ENCODE peak calls at places on chromosome 21, in four cellular contexts. A is HCT116, N is HepG2, U is K562. O is an unnamed sample.

GRCh38 chr21:41781047-41781405 is 14.2 kb upstream of the RIPK4 start:
- DNase-seq in N (no peak), A (no peak), U (no peak), O (no peak)

GRCh38 chr21:42336065-42336464 is 14.7 kb downstream of the TFF2 start:
- DNase-seq in N (peak), A (no peak), U (no peak), O (no peak)

GRCh38 chr21:42435401-42435800 is 31.7 kb downstream of the UBASH3A start:
- DNase-seq in N (no peak), A (no peak), U (no peak), O (no peak)

GRCh38 chr21:26800455-26801454 is 44.5 kb downstream of the ADAMTS1 start:
- DNase-seq in N (no peak), U (no peak), A (no peak), O (no peak)

GRCh38 chr21:35525443-35525842 is 476.3 kb upstream of the RUNX1 start:
- DNase-seq in U (no peak), A (peak), N (no peak), O (no peak)

GRCh38 chr21:31334648-31335121 is 9.4 kb downstream of the TIAM1 start:
- DNase-seq in N (no peak), U (no peak), A (no peak), O (no peak)

GRCh38 chr21:41868062-41868710 is 11.0 kb downstream of the PRDM15 start:
- DNase-seq in N (no peak), U (no peak), A (no peak), O (peak)

GRCh38 chr21:35063428-35064172 is 14.5 kb upstream of the RUNX1 start:
- DNase-seq in U (no peak), A (no peak), N (no peak), O (no peak)

GRCh38 chr21:31721381-31721780 is 10.5 kb downstream of the SCAF4 start:
- DNase-seq in A (no peak), N (no peak), U (no peak), O (no peak)

GRCh38 chr21:43196789-43197188 is 28.0 kb downstream of the CRYAA start:
- DNase-seq in N (no peak), A (no peak), U (no peak), O (no peak)

DNA sequence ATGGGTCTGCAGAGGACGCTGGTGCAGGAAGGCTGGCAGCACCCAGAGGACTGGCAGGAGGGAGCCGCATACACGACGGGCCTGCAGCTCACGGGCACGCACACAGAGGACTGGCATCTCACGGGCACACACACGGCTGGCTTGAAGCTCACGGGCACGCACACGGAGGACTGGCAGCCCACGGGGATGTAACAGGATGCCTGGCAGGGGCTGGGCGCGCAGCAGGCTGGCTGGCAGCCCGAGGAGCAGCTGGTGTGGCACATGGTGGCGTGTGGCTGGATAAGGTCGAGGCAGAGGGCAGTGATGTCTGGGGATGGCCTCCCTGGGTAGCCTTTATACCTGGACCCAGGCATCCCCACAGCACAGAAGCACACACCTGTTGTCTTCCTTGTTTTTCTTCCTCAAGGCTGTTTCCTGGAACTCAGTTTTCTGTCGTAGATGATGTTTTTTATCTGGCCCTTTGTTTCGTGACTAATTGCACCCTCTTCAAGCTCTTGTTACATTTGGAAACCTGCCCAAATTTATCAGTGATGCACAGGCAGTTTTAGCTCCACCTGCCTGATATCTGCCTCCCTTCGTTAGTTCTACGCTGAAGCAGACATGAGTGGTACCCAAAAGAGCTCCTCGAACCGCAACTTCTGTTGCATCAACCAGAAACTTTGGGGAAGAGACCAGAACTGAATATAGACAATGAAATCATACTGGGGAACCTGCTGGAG is at the start of gene KRTAP12-1:
- DNase-seq in N (no peak), U (no peak), A (no peak), O (no peak)
- TF ChIP-seq MAX in N (no peak), U (no peak), A (no peak), O (no peak)

GRCh38 chr21:45612096-45613019 is 31.2 kb upstream of the PCBP3 start:
- DNase-seq in U (no peak), N (no peak), A (no peak), O (no peak)
- TF ChIP-seq ZBTB33 in U (no peak), N (no peak), A (no peak), O (no peak)

GRCh38 chr21:29888437-29888836 is 51.4 kb downstream of the GRIK1 start:
- DNase-seq in A (no peak), U (no peak), N (no peak), O (no peak)
- TF ChIP-seq ATF3 in A (no peak), U (no peak), N (no peak), O (no peak)

DNA sequence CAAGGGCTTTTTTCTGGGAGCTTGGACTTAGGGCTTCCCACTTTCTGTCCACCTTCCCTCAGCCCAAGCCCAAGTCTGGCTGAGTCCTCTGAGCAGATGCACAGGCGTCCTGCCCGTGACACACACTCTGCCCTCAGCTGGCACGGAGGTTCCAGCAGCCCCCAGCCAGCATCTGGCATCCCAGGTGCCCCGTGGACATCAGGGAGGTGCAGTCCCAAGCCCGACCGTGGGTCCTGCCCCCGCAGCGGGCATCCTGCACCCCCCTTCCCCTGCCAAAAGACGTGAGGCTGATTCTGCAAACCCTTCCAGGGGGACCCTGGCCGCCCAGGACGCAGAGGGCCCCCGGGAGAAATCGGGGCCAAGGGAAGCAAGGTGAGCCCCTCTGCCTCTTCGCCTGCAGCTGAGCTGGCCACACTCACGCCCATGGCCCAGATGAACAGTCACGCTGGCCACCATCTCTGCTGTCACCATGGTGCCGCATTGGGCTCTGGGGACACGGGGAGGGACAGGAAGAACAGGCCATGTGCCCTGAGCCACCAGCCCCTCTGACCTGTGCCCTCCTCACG is 20.5 kb downstream of the COL6A2 start:
- DNase-seq in N (no peak), A (no peak), U (no peak), O (no peak)
- TF ChIP-seq MAX in N (no peak), A (no peak), U (no peak), O (no peak)

GRCh38 chr21:44441041-44441400 is 14.3 kb upstream of the LRRC3 start:
- DNase-seq in U (no peak), N (no peak), A (no peak), O (no peak)
- TF ChIP-seq ZBTB33 in U (no peak), N (no peak), A (no peak), O (no peak)

GRCh38 chr21:15134711-15135110 is 69.9 kb upstream of the NRIP1 start:
- DNase-seq in A (no peak), N (no peak), U (no peak), O (no peak)
- TF ChIP-seq ATF3 in A (no peak), N (no peak), U (no peak), O (no peak)

DNA sequence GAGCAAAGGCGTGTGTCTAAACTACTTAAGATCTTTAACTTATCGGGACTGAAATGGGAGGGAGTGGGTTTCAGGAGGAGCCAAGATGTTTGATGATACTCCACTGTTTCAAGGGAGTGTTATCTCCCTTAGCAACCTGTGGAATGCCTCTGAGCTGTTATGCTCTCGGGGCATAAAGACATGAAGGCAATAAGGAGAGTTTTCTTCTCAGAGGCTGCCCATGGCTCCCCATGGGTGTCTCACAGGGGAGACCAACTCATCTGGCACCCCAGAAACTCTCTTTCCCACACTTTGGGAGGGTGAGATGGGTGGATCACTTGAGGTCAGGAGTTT is 130.0 kb downstream of the LIPI start:
- DNase-seq in U (no peak), N (no peak), A (no peak), O (no peak)
- TF ChIP-seq MAX in U (no peak), N (no peak), A (no peak), O (no peak)